ENCODE peak calls at places on chromosomes 3 and 15, in nine cellular contexts. F, S, T, W, A, Q, M, L and Y are unnamed samples.

GRCh38 chr15:63791236-63791635 is 42.5 kb downstream of the HERC1 start:
- DNase-seq in F (no peak), M (no peak), L (no peak), T (peak; percentile 29), S (no peak), Q (no peak), A (no peak), W (no peak), Y (no peak)

GRCh38 chr3:10927551-10927950 is 65.0 kb upstream of the SLC6A1 start:
- DNase-seq in M (no peak), L (no peak), S (no peak), A (no peak), W (no peak), T (no peak), F (no peak), Q (no peak), Y (no peak)

GRCh38 chr15:66701422-66702034 is 508 bp upstream of the SMAD6 start:
- DNase-seq in S (peak; percentile 40), F (peak; percentile 65), A (peak; percentile 73), W (no peak), M (no peak), Q (no peak), L (no peak), T (no peak), Y (peak; percentile 78)

GRCh38 chr3:178602864-178603263 is 66.6 kb downstream of the KCNMB2 start:
- DNase-seq in T (no peak), S (no peak), F (no peak), A (no peak), M (no peak), W (no peak), L (no peak), Q (no peak), Y (no peak)

GRCh38 chr3:184040010-184040409 is 8.5 kb downstream of the HTR3D start:
- DNase-seq in S (peak; percentile 40), W (peak; percentile 28), M (no peak), F (no peak), Q (no peak), L (no peak), A (peak; percentile 35), T (peak; percentile 59), Y (peak; percentile 38)

GRCh38 chr15:62779041-62779810 is 263.3 kb upstream of the TPM1 start:
- DNase-seq in T (peak; percentile 81), L (no peak), Q (no peak), F (peak; percentile 36), S (no peak), A (peak; percentile 97), W (no peak), M (no peak), Y (peak; percentile 63)

GRCh38 chr3:36362216-36362615 is 18.1 kb upstream of the STAC start:
- DNase-seq in T (peak; percentile 38), L (no peak), F (no peak), W (no peak), A (peak; percentile 38), M (no peak), S (no peak), Q (no peak), Y (peak; percentile 55)

GRCh38 chr15:99721896-99722295 is 11.3 kb downstream of the LYSMD4 start:
- DNase-seq in Q (no peak), W (no peak), F (no peak), L (no peak), A (no peak), M (no peak), T (no peak), S (no peak), Y (no peak)

GRCh38 chr3:12553921-12554391 is 2.9 kb upstream of the MKRN2 start:
- DNase-seq in A (peak; percentile 38), F (peak; percentile 36), T (peak; percentile 42), L (no peak), S (peak; percentile 49), W (peak; percentile 65), M (no peak), Q (no peak), Y (no peak)

GRCh38 chr3:188707396-188708288 is 464.1 kb upstream of the TPRG1 start:
- DNase-seq in W (no peak), F (no peak), M (no peak), L (no peak), S (no peak), A (no peak), T (no peak), Q (no peak), Y (no peak)

GRCh38 chr15:31080618-31081017 is 20.9 kb downstream of the TRPM1 start:
- DNase-seq in Q (no peak), M (peak; percentile 69), A (peak; percentile 61), L (no peak), F (peak; percentile 38), W (peak; percentile 25), S (peak; percentile 80), T (peak; percentile 16), Y (no peak)

GRCh38 chr3:186254676-186255665 is 107.1 kb downstream of the DGKG start:
- DNase-seq in W (peak; percentile 94), F (no peak), L (no peak), T (no peak), M (peak; percentile 72), Q (no peak), A (peak; percentile 31), S (no peak), Y (no peak)